ENCODE peak calls at places on chromosomes 6 and 20, in seven cellular contexts. T is stimulated activated CD8-positive, alpha-beta memory T cell treated with anti-CD3 and anti-CD28 coated beads, Interleukin-15, amount 100 ng/mL, for 4 hours; O is osteoblast; X is GM23248; I is RCC 7860; D is cardiac fibroblast; S is HFF-Myc. K is an unnamed sample.

GRCh38 chr6:110472739-110473138 is 3.7 kb downstream of the SLC22A16 start:
- DNase-seq in O (no peak), D (no peak), X (no peak), T (no peak), I (no peak), S (no peak), K (no peak)

GRCh38 chr6:43956478-43956877 is 170.8 kb downstream of the MRPL14 start:
- DNase-seq in I (no peak), O (no peak), D (no peak), S (no peak), T (no peak), X (no peak), K (no peak)

GRCh38 chr20:59359908-59360307 is 59.5 kb downstream of the EDN3 start:
- DNase-seq in D (no peak), O (no peak), X (no peak), S (no peak), T (no peak), I (no peak), K (no peak)

GRCh38 chr6:137387365-137387764 is 106.8 kb downstream of the OLIG3 start:
- DNase-seq in D (no peak), O (no peak), S (no peak), I (no peak), X (no peak), T (no peak), K (peak)

GRCh38 chr6:137417411-137417810 is 76.8 kb downstream of the OLIG3 start:
- DNase-seq in X (peak), I (no peak), T (no peak), S (no peak), D (peak), O (peak), K (peak)

GRCh38 chr6:39666706-39667489 is 58.3 kb downstream of the KIF6 start:
- DNase-seq in T (no peak), D (no peak), O (no peak), X (no peak), S (no peak), I (no peak), K (no peak)

GRCh38 chr20:58598271-58599015 is 52.6 kb upstream of the STX16 start:
- DNase-seq in I (no peak), T (no peak), S (peak), D (peak), X (peak), O (no peak), K (no peak)

GRCh38 chr20:62860391-62860923 is 1.2 kb downstream of the TCFL5 start:
- DNase-seq in I (no peak), O (peak), T (no peak), X (peak), S (no peak), D (peak), K (peak)

GRCh38 chr6:28263946-28264345 is 3.0 kb upstream of the ZSCAN26 start:
- DNase-seq in S (no peak), D (no peak), X (no peak), O (no peak), T (no peak), I (no peak), K (no peak)

GRCh38 chr20:63320616-63321147 is 27.7 kb downstream of the COL20A1 start:
- DNase-seq in D (no peak), I (no peak), X (no peak), O (no peak), T (no peak), S (no peak), K (no peak)

GRCh38 chr6:44738652-44739141 is 351.2 kb downstream of the CDC5L start:
- DNase-seq in T (no peak), S (no peak), X (peak), D (peak), I (no peak), O (peak), K (peak)

GRCh38 chr20:38883081-38883980 is 42.9 kb upstream of the FAM83D start:
- DNase-seq in X (peak), T (no peak), O (no peak), I (no peak), D (peak), S (peak), K (no peak)

GRCh38 chr6:14642842-14643241 is 525.3 kb downstream of the CD83 start:
- DNase-seq in O (no peak), I (no peak), X (no peak), S (no peak), T (no peak), D (no peak), K (no peak)

K was measured in epithelial cell of esophagus.